ENCODE peak calls at places on chromosomes 3 and 15, in four cellular contexts. G is HepG2, N is K562, I is H1. Y is an unnamed sample.

GRCh38 chr3:149667576-149667975 is 9.8 kb upstream of the WWTR1 start:
- DNase-seq in G (no peak), I (no peak), N (no peak), Y (no peak)

GRCh38 chr15:29401644-29402043 is 132.0 kb upstream of the NSMCE3 start:
- DNase-seq in I (no peak), N (no peak), G (no peak), Y (no peak)

GRCh38 chr3:126553284-126553811 is 5.4 kb downstream of the C3orf22 start:
- DNase-seq in I (no peak), N (no peak), G (no peak), Y (no peak)

GRCh38 chr15:43748376-43748775 is 2.1 kb downstream of the PDIA3 start:
- DNase-seq in I (no peak), G (no peak), N (no peak), Y (no peak)

GRCh38 chr3:152436707-152437615 is 168.2 kb downstream of the MBNL1 start:
- DNase-seq in I (no peak), G (no peak), N (no peak), Y (no peak)

GRCh38 chr3:138284957-138285477 is 44.6 kb downstream of the NME9 start:
- DNase-seq in G (no peak), I (no peak), N (no peak), Y (no peak)

GRCh38 chr3:105564546-105565288 is 198.0 kb downstream of the ALCAM start:
- DNase-seq in I (no peak), G (no peak), N (no peak), Y (no peak)

GRCh38 chr15:65416845-65417416 is 5.8 kb downstream of the IGDCC4 start:
- DNase-seq in G (no peak), I (no peak), N (no peak), Y (peak)

GRCh38 chr15:96053039-96054021 is 277.2 kb upstream of the NR2F2 start:
- DNase-seq in I (no peak), G (peak), N (peak), Y (peak)
- TF ChIP-seq ATF2 in I (no peak), G (no peak), N (no peak), Y (no peak)

DNA sequence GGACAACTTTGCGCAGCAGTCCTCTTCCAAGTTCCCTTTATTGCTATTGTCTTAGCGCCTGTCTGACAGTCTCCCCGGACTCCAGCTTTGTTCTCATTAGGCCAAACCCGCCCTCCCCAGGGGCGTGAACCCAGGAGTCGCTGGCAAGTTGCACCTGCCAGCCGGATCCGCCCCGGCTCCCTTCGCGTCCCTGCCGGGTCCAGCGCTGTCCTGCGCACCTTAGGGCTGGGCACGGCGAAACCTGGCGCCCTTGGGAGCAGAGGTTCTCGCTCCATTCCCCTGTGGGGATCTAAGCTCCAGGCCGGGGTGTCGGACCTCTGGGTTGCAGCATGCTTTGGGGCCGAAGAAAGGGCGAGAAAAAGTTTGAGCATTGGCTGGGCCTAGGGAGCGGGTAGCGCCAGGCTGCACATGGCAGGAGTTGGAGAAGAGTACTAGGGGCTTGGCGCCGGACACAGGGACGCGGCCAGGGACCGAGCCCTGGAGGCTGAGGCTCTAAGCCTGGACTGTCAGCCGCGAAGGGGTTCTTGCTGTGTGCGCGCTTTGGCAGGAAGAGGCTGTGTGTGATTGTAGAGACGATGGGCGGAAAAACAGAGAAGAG is 335.1 kb upstream of the THRB start:
- DNase-seq in G (no peak), I (no peak), N (no peak), Y (peak)
- TF ChIP-seq JUN in G (no peak), I (no peak), N (no peak), Y (no peak)

DNA sequence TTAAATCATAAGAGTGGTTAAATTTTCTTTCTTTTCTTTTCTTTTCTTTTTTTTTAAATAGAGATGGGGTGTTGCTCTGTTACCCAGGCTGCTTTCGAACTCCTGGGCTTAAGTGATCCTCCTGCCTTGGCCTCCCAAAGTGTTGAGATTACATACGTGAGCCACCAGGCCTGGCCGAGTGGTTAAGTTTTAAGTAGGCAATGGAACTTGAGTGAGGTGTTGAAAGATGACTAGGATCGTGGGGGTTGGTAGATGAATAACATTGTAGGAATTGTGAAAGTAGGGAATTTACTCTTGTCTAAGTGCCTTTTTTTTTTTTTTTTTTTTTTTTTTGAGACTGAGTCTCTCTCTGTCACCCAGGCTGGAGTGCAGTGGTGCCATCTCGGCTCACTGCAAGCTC is 9.9 kb downstream of the ECT2 start:
- DNase-seq in N (no peak), I (no peak), G (no peak), Y (no peak)
- TF ChIP-seq ATF2 in N (no peak), I (no peak), G (no peak), Y (no peak)

GRCh38 chr15:80403712-80404056 is 498 bp upstream of the ARNT2 start:
- DNase-seq in I (no peak), N (no peak), G (no peak), Y (peak)
- TF ChIP-seq JUN in I (no peak), N (no peak), G (no peak), Y (no peak)

GRCh38 chr3:143775401-143775970 is 72.8 kb downstream of the SLC9A9 start:
- DNase-seq in N (peak), G (peak), I (no peak), Y (no peak)

GRCh38 chr3:143771939-143772338 is 76.3 kb downstream of the SLC9A9 start:
- DNase-seq in N (no peak), I (no peak), G (no peak), Y (no peak)

GRCh38 chr3:143771258-143771657 is 77.0 kb downstream of the SLC9A9 start:
- DNase-seq in G (no peak), N (no peak), I (no peak), Y (no peak)

GRCh38 chr3:143764840-143765239 is 83.4 kb downstream of the SLC9A9 start:
- DNase-seq in I (no peak), G (no peak), N (no peak), Y (no peak)

GRCh38 chr3:143769663-143770062 is 78.6 kb downstream of the SLC9A9 start:
- DNase-seq in G (no peak), N (no peak), I (no peak), Y (no peak)
- TF ChIP-seq ATF2 in G (no peak), N (no peak), I (no peak), Y (no peak)

DNA sequence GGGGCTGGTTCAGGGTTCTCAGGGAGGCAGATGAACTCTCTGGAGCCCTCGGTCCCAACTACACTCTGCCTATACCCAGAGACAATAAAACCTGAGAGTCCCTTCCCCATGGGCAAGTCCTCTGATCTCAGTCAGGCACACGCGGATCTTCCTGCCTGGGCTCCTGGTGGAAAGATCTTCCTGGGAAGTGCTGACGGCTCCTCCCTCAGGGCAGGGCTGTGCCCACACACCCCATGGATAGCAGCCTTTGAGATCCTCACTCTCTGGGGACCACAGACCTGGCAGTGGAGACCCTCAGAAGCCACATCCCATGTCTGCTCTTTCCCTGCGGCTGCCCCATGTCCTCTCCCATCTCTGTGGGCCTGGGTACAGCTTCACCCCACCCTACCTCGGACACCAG is 10.4 kb downstream of the SH2D7 start:
- DNase-seq in G (no peak), N (no peak), I (no peak), Y (no peak)
- TF ChIP-seq JUN in G (no peak), N (no peak), I (no peak), Y (no peak)

GRCh38 chr15:22979069-22979698 is 984 bp downstream of the CYFIP1 start:
- DNase-seq in I (no peak), G (peak), N (peak), Y (peak)

GRCh38 chr15:22978691-22979068 is 1.5 kb downstream of the CYFIP1 start:
- DNase-seq in N (no peak), G (no peak), I (no peak), Y (no peak)

GRCh38 chr15:22981336-22981840 is 1.2 kb upstream of the CYFIP1 start:
- DNase-seq in G (no peak), N (no peak), I (no peak), Y (no peak)

GRCh38 chr15:22980189-22981136 is at the start of gene CYFIP1:
- DNase-seq in G (peak), N (peak), I (peak), Y (peak)

GRCh38 chr15:22979699-22980188 is 424 bp downstream of the CYFIP1 start:
- DNase-seq in I (no peak), N (no peak), G (no peak), Y (peak)
- TF ChIP-seq ATF2 in I (no peak), N (no peak), G (no peak), Y (no peak)

GRCh38 chr3:48456466-48456865 is 9.9 kb downstream of the ATRIP start:
- DNase-seq in G (no peak), I (no peak), N (no peak), Y (no peak)

GRCh38 chr3:48459331-48459730 is 12.8 kb downstream of the ATRIP start:
- DNase-seq in I (no peak), G (no peak), N (no peak), Y (no peak)

GRCh38 chr3:48460517-48460902 is 14.0 kb downstream of the ATRIP start:
- DNase-seq in I (no peak), G (no peak), N (no peak), Y (no peak)

GRCh38 chr3:48463703-48464102 is 17.2 kb downstream of the ATRIP start:
- DNase-seq in N (no peak), I (no peak), G (no peak), Y (no peak)

GRCh38 chr3:48459773-48460516 is 13.4 kb downstream of the ATRIP start:
- DNase-seq in I (no peak), G (no peak), N (no peak), Y (no peak)
- TF ChIP-seq JUN in I (no peak), G (no peak), N (no peak), Y (no peak)

GRCh38 chr15:54014067-54014466 is 35.8 kb downstream of the UNC13C start:
- DNase-seq in G (no peak), I (no peak), N (no peak), Y (no peak)

GRCh38 chr15:54017911-54018310 is 39.7 kb downstream of the UNC13C start:
- DNase-seq in I (no peak), N (no peak), G (no peak), Y (no peak)
- TF ChIP-seq ATF2 in I (no peak), N (no peak), G (no peak), Y (no peak)

GRCh38 chr15:40424483-40425115 is 16.2 kb upstream of the BAHD1 start:
- DNase-seq in G (no peak), I (no peak), N (no peak), Y (no peak)

GRCh38 chr15:40420071-40420713 is 14.6 kb downstream of the IVD start:
- DNase-seq in I (no peak), G (no peak), N (no peak), Y (no peak)

GRCh38 chr15:40418126-40418525 is 12.5 kb downstream of the IVD start:
- DNase-seq in I (no peak), N (no peak), G (no peak), Y (no peak)

GRCh38 chr15:40420793-40421192 is 15.2 kb downstream of the IVD start:
- DNase-seq in G (no peak), N (no peak), I (no peak), Y (no peak)

DNA sequence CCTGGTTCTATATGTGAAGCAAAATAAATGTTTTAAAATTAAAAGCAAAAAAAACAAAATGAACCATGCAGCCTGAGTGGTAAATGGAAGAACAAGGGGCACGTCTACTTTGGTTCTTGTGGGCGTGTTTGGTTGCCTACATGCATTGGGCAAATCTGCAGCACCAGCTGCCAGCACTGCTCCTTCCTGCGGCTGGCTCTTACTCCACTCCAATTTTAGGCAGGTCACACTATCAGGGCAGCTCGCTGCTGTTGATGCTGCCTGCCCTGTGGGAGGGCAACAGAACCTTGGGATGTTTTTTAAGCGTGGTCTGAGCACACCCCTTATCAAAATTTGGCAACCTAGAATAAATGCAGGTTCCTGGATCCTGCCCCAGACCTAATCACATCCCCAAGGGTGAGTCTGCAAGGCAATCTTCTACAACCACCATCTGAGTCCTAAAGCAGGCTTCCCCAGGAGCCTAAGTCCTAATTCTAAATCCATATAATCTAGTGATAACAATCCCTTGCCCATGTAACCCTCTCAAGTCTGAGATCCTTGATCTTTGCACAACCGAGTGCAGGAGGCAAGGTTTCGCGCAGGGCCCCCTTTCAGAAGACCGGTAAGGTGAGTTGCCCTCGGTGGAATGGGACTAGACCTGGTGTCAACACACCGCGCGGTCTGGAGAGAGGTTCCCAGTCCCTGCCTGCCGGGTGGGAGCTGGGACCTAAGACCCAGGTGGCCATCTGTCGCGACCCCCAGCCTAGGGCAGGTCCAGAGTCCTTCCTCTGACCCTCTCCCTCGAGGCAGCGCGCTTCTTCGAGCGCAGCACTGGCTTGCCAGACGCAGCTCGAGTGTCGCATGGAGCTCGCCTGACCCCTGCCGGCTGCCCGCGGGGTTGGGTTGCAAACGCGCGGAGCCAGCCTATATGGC is 15.9 kb downstream of the IVD start:
- DNase-seq in G (peak), N (peak), I (peak), Y (peak)
- TF ChIP-seq JUN in G (no peak), N (no peak), I (no peak), Y (no peak)